ENCODE peak calls at places on chromosomes 5 and 9, in seven cellular contexts. Y is NCI-H1417; P is bronchial epithelial cell; H is GM23248; Z is GM19239; R is stimulated activated CD4-positive, alpha-beta T cell treated with anti-CD3 and anti-CD28 coated beads, TNF-alpha, amount 100 ng/mL, for 1 hour; D is PC-3. L is an unnamed sample.

GRCh38 chr5:169906745-169907649 is 73.3 kb downstream of the INSYN2B start:
- DNase-seq in Y (peak; percentile 57), P (no peak), H (peak; percentile 70), Z (no peak), R (no peak), D (no peak), L (no peak)

GRCh38 chr5:132134384-132134783 is 60.8 kb downstream of the CSF2 start:
- DNase-seq in Y (no peak), P (peak; percentile 48), H (peak; percentile 34), Z (no peak), R (no peak), D (peak; percentile 59), L (no peak)

GRCh38 chr9:33209394-33209793 is 30.6 kb upstream of the SPINK4 start:
- DNase-seq in Y (no peak), P (no peak), H (no peak), Z (no peak), R (no peak), D (no peak), L (no peak)

GRCh38 chr5:55031492-55031891 is 7.4 kb downstream of the GZMK start:
- DNase-seq in Y (no peak), P (no peak), H (peak; percentile 12), Z (no peak), R (no peak), D (no peak), L (no peak)

GRCh38 chr5:126044111-126044668 is 379.0 kb upstream of the GRAMD2B start:
- DNase-seq in Y (peak; percentile 94), P (peak; percentile 4), H (peak; percentile 40), Z (no peak), R (no peak), D (peak; percentile 3), L (no peak)

GRCh38 chr9:123614503-123615258 is 258.7 kb downstream of the CRB2 start:
- DNase-seq in Y (peak; percentile 67), P (no peak), H (no peak), Z (no peak), R (no peak), D (no peak), L (peak; percentile 22)

GRCh38 chr5:13976223-13976622 is 31.7 kb upstream of the DNAH5 start:
- DNase-seq in Y (no peak), P (peak; percentile 20), H (no peak), Z (no peak), R (no peak), D (peak; percentile 31), L (no peak)

GRCh38 chr9:94772128-94772527 is 45.6 kb downstream of the AOPEP start:
- DNase-seq in Y (peak; percentile 46), P (no peak), H (no peak), Z (no peak), R (no peak), D (no peak), L (no peak)

GRCh38 chr5:55387865-55388264 is 80.1 kb downstream of the MTREX start:
- DNase-seq in Y (no peak), P (peak; percentile 43), H (no peak), Z (no peak), R (no peak), D (no peak), L (no peak)

GRCh38 chr5:65037845-65038815 is 269.4 kb downstream of the CWC27 start:
- DNase-seq in Y (peak; percentile 1), P (peak; percentile 50), H (peak; percentile 20), Z (no peak), R (no peak), D (peak; percentile 25), L (no peak)

GRCh38 chr9:88236531-88237453 is 98.5 kb upstream of the SPATA31C2 start:
- DNase-seq in Y (no peak), P (no peak), H (peak; percentile 54), Z (no peak), R (no peak), D (no peak), L (no peak)

GRCh38 chr9:94799578-94800264 is 73.2 kb downstream of the AOPEP start:
- DNase-seq in Y (no peak), P (peak; percentile 71), H (no peak), Z (no peak), R (no peak), D (peak; percentile 62), L (no peak)

GRCh38 chr5:159022178-159022556 is 77.5 kb downstream of the EBF1 start:
- DNase-seq in Y (no peak), P (no peak), H (peak; percentile 96), Z (no peak), R (no peak), D (no peak), L (no peak)

GRCh38 chr5:50766042-50766441 is 99.6 kb downstream of the PARP8 start:
- DNase-seq in Y (no peak), P (no peak), H (peak; percentile 7), Z (no peak), R (no peak), D (peak; percentile 1), L (no peak)

GRCh38 chr9:132802121-132802795 is 75.8 kb downstream of the AK8 start:
- DNase-seq in Y (no peak), P (no peak), H (no peak), Z (no peak), R (no peak), D (no peak), L (peak; percentile 87)

GRCh38 chr5:124102491-124102890 is 590.5 kb downstream of the CSNK1G3 start:
- DNase-seq in Y (no peak), P (no peak), H (no peak), Z (no peak), R (no peak), D (peak; percentile 24), L (no peak)

GRCh38 chr5:96692436-96692835 is 30.3 kb downstream of the CAST start:
- DNase-seq in Y (no peak), P (peak; percentile 86), H (peak; percentile 74), Z (no peak), R (no peak), D (no peak), L (no peak)

GRCh38 chr5:100273846-100274580 is 261.2 kb upstream of the FAM174A start:
- DNase-seq in Y (no peak), P (peak; percentile 1), H (no peak), Z (no peak), R (no peak), D (no peak), L (no peak)

GRCh38 chr9:123678038-123678877 is 251.7 kb downstream of the DENND1A start:
- DNase-seq in Y (peak; percentile 96), P (peak; percentile 18), H (no peak), Z (no peak), R (no peak), D (peak; percentile 65), L (no peak)

GRCh38 chr5:38715671-38716070 is 130.1 kb upstream of the OSMR start:
- DNase-seq in Y (peak; percentile 62), P (no peak), H (peak; percentile 24), Z (no peak), R (no peak), D (no peak), L (no peak)

GRCh38 chr5:5933651-5934050 is 444.7 kb downstream of the MED10 start:
- DNase-seq in Y (no peak), P (no peak), H (no peak), Z (no peak), R (no peak), D (no peak), L (no peak)

GRCh38 chr9:94212091-94212490 is 47.0 kb upstream of the ZNF169 start:
- DNase-seq in Y (no peak), P (no peak), H (no peak), Z (no peak), R (no peak), D (no peak), L (no peak)

GRCh38 chr9:21576331-21577189 is 94.4 kb upstream of the IFNE start:
- DNase-seq in Y (no peak), P (peak; percentile 97), H (peak; percentile 95), Z (no peak), R (no peak), D (peak; percentile 83), L (no peak)

GRCh38 chr9:18662320-18662719 is 188.4 kb downstream of the ADAMTSL1 start:
- DNase-seq in Y (no peak), P (no peak), H (no peak), Z (no peak), R (no peak), D (no peak), L (no peak)

GRCh38 chr9:124133752-124134151 is 122.2 kb downstream of the LHX2 start:
- DNase-seq in Y (peak; percentile 43), P (no peak), H (peak; percentile 59), Z (no peak), R (no peak), D (peak; percentile 46), L (no peak)

GRCh38 chr5:159504857-159505304 is 174.6 kb upstream of the IL12B start:
- DNase-seq in Y (no peak), P (peak; percentile 85), H (peak; percentile 93), Z (no peak), R (no peak), D (peak; percentile 69), L (no peak)

GRCh38 chr9:80146466-80146865 is 574.7 kb downstream of the TLE4 start:
- DNase-seq in Y (no peak), P (no peak), H (peak; percentile 14), Z (no peak), R (no peak), D (peak; percentile 13), L (no peak)

GRCh38 chr5:3642231-3642630 is 46.6 kb downstream of the IRX1 start:
- DNase-seq in Y (no peak), P (no peak), H (no peak), Z (no peak), R (no peak), D (no peak), L (no peak)

GRCh38 chr9:80175286-80175906 is 603.6 kb downstream of the TLE4 start:
- DNase-seq in Y (peak; percentile 58), P (peak; percentile 41), H (peak; percentile 69), Z (no peak), R (no peak), D (peak; percentile 63), L (no peak)

GRCh38 chr5:83474986-83475385 is 3.4 kb downstream of the VCAN start:
- DNase-seq in Y (peak; percentile 63), P (no peak), H (no peak), Z (no peak), R (no peak), D (peak; percentile 3), L (no peak)

GRCh38 chr5:133405275-133406034 is 206.9 kb downstream of the FSTL4 start:
- DNase-seq in Y (no peak), P (no peak), H (no peak), Z (no peak), R (no peak), D (no peak), L (peak; percentile 64)

GRCh38 chr5:139700711-139701693 is 52.9 kb downstream of the CXXC5 start:
- DNase-seq in Y (peak; percentile 12), P (no peak), H (no peak), Z (no peak), R (no peak), D (no peak), L (no peak)

GRCh38 chr9:124452326-124452725 is 2.1 kb downstream of the ADGRD2 start:
- DNase-seq in Y (no peak), P (no peak), H (no peak), Z (no peak), R (no peak), D (no peak), L (no peak)

GRCh38 chr5:156411-157072 is 34.8 kb upstream of the LRRC14B start:
- DNase-seq in Y (no peak), P (no peak), H (no peak), Z (no peak), R (no peak), D (no peak), L (peak; percentile 93)

GRCh38 chr5:124655211-124655880 is 91.1 kb downstream of the ZNF608 start:
- DNase-seq in Y (peak; percentile 96), P (peak; percentile 85), H (peak; percentile 47), Z (no peak), R (no peak), D (peak; percentile 59), L (no peak)

GRCh38 chr9:36935332-36935731 is 98.7 kb downstream of the PAX5 start:
- DNase-seq in Y (no peak), P (no peak), H (no peak), Z (no peak), R (no peak), D (no peak), L (no peak)

GRCh38 chr5:116439891-116440290 is 134.7 kb downstream of the SEMA6A start:
- DNase-seq in Y (no peak), P (no peak), H (no peak), Z (no peak), R (no peak), D (no peak), L (no peak)

GRCh38 chr5:109983135-109983534 is 293.4 kb downstream of the MAN2A1 start:
- DNase-seq in Y (no peak), P (no peak), H (peak; percentile 53), Z (no peak), R (no peak), D (no peak), L (no peak)

L was measured in vagina.